ENCODE peak calls at places on chromosomes 7 and 10, in seven cellular contexts. One of them, this sample, is unnamed.

GRCh38 chr7:151115836-151116418 is 29.7 kb downstream of the AGAP3 start:
- DNase-seq in GM12892: no peak
- DNase-seq in gastrocnemius medialis: no peak
- DNase-seq in adrenal gland: no peak
- DNase-seq in ascending aorta: no peak
- DNase-seq in NB4: no peak
- DNase-seq in dermis blood vessel endothelial cell: no peak
- DNase-seq in this sample: no peak

GRCh38 chr10:125159486-125159931 is 854 bp downstream of the CTBP2 start:
- DNase-seq in GM12892: no peak
- DNase-seq in gastrocnemius medialis: no peak
- DNase-seq in adrenal gland: peak; percentile 39
- DNase-seq in ascending aorta: peak; percentile 63
- DNase-seq in NB4: peak; percentile 64
- DNase-seq in dermis blood vessel endothelial cell: peak; percentile 31
- DNase-seq in this sample: no peak

GRCh38 chr10:69902835-69903535 is 101.3 kb downstream of the COL13A1 start:
- DNase-seq in GM12892: no peak
- DNase-seq in gastrocnemius medialis: peak; percentile 16
- DNase-seq in adrenal gland: peak; percentile 67
- DNase-seq in ascending aorta: no peak
- DNase-seq in NB4: no peak
- DNase-seq in dermis blood vessel endothelial cell: no peak
- DNase-seq in this sample: no peak

GRCh38 chr7:92835851-92836488 is 403 bp downstream of the CDK6 start:
- DNase-seq in GM12892: peak; percentile 16
- DNase-seq in gastrocnemius medialis: no peak
- DNase-seq in adrenal gland: peak; percentile 35
- DNase-seq in ascending aorta: peak; percentile 64
- DNase-seq in NB4: peak; percentile 47
- DNase-seq in dermis blood vessel endothelial cell: peak; percentile 55
- DNase-seq in this sample: no peak

GRCh38 chr10:77925410-77925794 is 1.2 kb downstream of the DLG5 start:
- DNase-seq in GM12892: no peak
- DNase-seq in gastrocnemius medialis: no peak
- DNase-seq in adrenal gland: peak; percentile 47
- DNase-seq in ascending aorta: peak; percentile 68
- DNase-seq in NB4: no peak
- DNase-seq in dermis blood vessel endothelial cell: peak; percentile 33
- DNase-seq in this sample: no peak

GRCh38 chr7:26993816-26994810 is 101.7 kb downstream of the HOXA1 start:
- DNase-seq in GM12892: no peak
- DNase-seq in gastrocnemius medialis: no peak
- DNase-seq in adrenal gland: peak; percentile 4
- DNase-seq in ascending aorta: no peak
- DNase-seq in NB4: no peak
- DNase-seq in dermis blood vessel endothelial cell: no peak
- DNase-seq in this sample: no peak

GRCh38 chr10:4758256-4758655 is 67.8 kb upstream of the AKR1E2 start:
- DNase-seq in GM12892: no peak
- DNase-seq in gastrocnemius medialis: no peak
- DNase-seq in adrenal gland: no peak
- DNase-seq in ascending aorta: no peak
- DNase-seq in NB4: no peak
- DNase-seq in dermis blood vessel endothelial cell: no peak
- DNase-seq in this sample: no peak

GRCh38 chr10:3955954-3956617 is 171.1 kb upstream of the KLF6 start:
- DNase-seq in GM12892: no peak
- DNase-seq in gastrocnemius medialis: no peak
- DNase-seq in adrenal gland: no peak
- DNase-seq in ascending aorta: no peak
- DNase-seq in NB4: no peak
- DNase-seq in dermis blood vessel endothelial cell: no peak
- DNase-seq in this sample: no peak

GRCh38 chr7:74349621-74350020 is 60.4 kb downstream of the CLIP2 start:
- DNase-seq in GM12892: no peak
- DNase-seq in gastrocnemius medialis: no peak
- DNase-seq in adrenal gland: no peak
- DNase-seq in ascending aorta: no peak
- DNase-seq in NB4: no peak
- DNase-seq in dermis blood vessel endothelial cell: no peak
- DNase-seq in this sample: no peak

GRCh38 chr10:34537629-34538231 is 277.4 kb downstream of the PARD3 start:
- DNase-seq in GM12892: no peak
- DNase-seq in gastrocnemius medialis: no peak
- DNase-seq in adrenal gland: no peak
- DNase-seq in ascending aorta: no peak
- DNase-seq in NB4: no peak
- DNase-seq in dermis blood vessel endothelial cell: no peak
- DNase-seq in this sample: no peak

GRCh38 chr10:61225939-61226338 is 227.2 kb downstream of the TMEM26 start:
- DNase-seq in GM12892: no peak
- DNase-seq in gastrocnemius medialis: no peak
- DNase-seq in adrenal gland: no peak
- DNase-seq in ascending aorta: no peak
- DNase-seq in NB4: no peak
- DNase-seq in dermis blood vessel endothelial cell: no peak
- DNase-seq in this sample: no peak

GRCh38 chr10:133117688-133118071 is 30.0 kb downstream of the ADGRA1 start:
- DNase-seq in GM12892: no peak
- DNase-seq in gastrocnemius medialis: peak; percentile 89
- DNase-seq in adrenal gland: peak; percentile 75
- DNase-seq in ascending aorta: no peak
- DNase-seq in NB4: no peak
- DNase-seq in dermis blood vessel endothelial cell: no peak
- DNase-seq in this sample: no peak

GRCh38 chr7:148699772-148700629 is 1.3 kb downstream of the CUL1 start:
- DNase-seq in GM12892: no peak
- DNase-seq in gastrocnemius medialis: no peak
- DNase-seq in adrenal gland: peak; percentile 13
- DNase-seq in ascending aorta: no peak
- DNase-seq in NB4: peak; percentile 78
- DNase-seq in dermis blood vessel endothelial cell: peak; percentile 29
- DNase-seq in this sample: no peak

GRCh38 chr10:17954856-17955255 is 3.1 kb downstream of the SLC39A12 start:
- DNase-seq in GM12892: no peak
- DNase-seq in gastrocnemius medialis: no peak
- DNase-seq in adrenal gland: no peak
- DNase-seq in ascending aorta: no peak
- DNase-seq in NB4: no peak
- DNase-seq in dermis blood vessel endothelial cell: no peak
- DNase-seq in this sample: no peak